ENCODE peak calls at places on chromosomes 1 and 21, in six cellular contexts. One of them, this sample, is unnamed.

GRCh38 chr1:110087812-110088738 is 17.6 kb upstream of the ALX3 start:
- DNase-seq in foreskin fibroblast: peak; percentile 54
- DNase-seq in glutamatergic neuron: peak; percentile 53
- DNase-seq in endothelial cell: peak; percentile 77
- DNase-seq in astrocyte of the cerebellum: peak; percentile 27
- DNase-seq in right lobe of liver: no peak
- DNase-seq in this sample: peak; percentile 12

GRCh38 chr1:55868026-55868425 is 652.9 kb upstream of the USP24 start:
- DNase-seq in foreskin fibroblast: no peak
- DNase-seq in glutamatergic neuron: no peak
- DNase-seq in endothelial cell: no peak
- DNase-seq in astrocyte of the cerebellum: peak; percentile 34
- DNase-seq in right lobe of liver: no peak
- DNase-seq in this sample: no peak

GRCh38 chr1:67338642-67339041 is 31.0 kb downstream of the IL12RB2 start:
- DNase-seq in foreskin fibroblast: no peak
- DNase-seq in glutamatergic neuron: no peak
- DNase-seq in endothelial cell: no peak
- DNase-seq in astrocyte of the cerebellum: no peak
- DNase-seq in right lobe of liver: no peak
- DNase-seq in this sample: no peak

GRCh38 chr1:214228976-214229375 is 52.0 kb upstream of the SMYD2 start:
- DNase-seq in foreskin fibroblast: no peak
- DNase-seq in glutamatergic neuron: no peak
- DNase-seq in endothelial cell: no peak
- DNase-seq in astrocyte of the cerebellum: no peak
- DNase-seq in right lobe of liver: no peak
- DNase-seq in this sample: no peak

GRCh38 chr1:83961571-83962295 is 37.2 kb downstream of the TTLL7 start:
- DNase-seq in foreskin fibroblast: no peak
- DNase-seq in glutamatergic neuron: no peak
- DNase-seq in endothelial cell: no peak
- DNase-seq in astrocyte of the cerebellum: no peak
- DNase-seq in right lobe of liver: no peak
- DNase-seq in this sample: no peak

GRCh38 chr1:54240741-54241335 is 40.9 kb downstream of the MRPL37 start:
- DNase-seq in foreskin fibroblast: no peak
- DNase-seq in glutamatergic neuron: no peak
- DNase-seq in endothelial cell: no peak
- DNase-seq in astrocyte of the cerebellum: no peak
- DNase-seq in right lobe of liver: no peak
- DNase-seq in this sample: no peak

GRCh38 chr1:196608401-196609113 is at the start of gene KCNT2:
- DNase-seq in foreskin fibroblast: peak; percentile 11
- DNase-seq in glutamatergic neuron: peak; percentile 95
- DNase-seq in endothelial cell: peak; percentile 81
- DNase-seq in astrocyte of the cerebellum: peak; percentile 36
- DNase-seq in right lobe of liver: peak; percentile 91
- DNase-seq in this sample: no peak

GRCh38 chr1:177983087-177983823 is 13.4 kb upstream of the SEC16B start:
- DNase-seq in foreskin fibroblast: no peak
- DNase-seq in glutamatergic neuron: no peak
- DNase-seq in endothelial cell: no peak
- DNase-seq in astrocyte of the cerebellum: no peak
- DNase-seq in right lobe of liver: no peak
- DNase-seq in this sample: no peak

GRCh38 chr1:21313146-21313885 is 23.1 kb upstream of the ECE1 start:
- DNase-seq in foreskin fibroblast: peak; percentile 89
- DNase-seq in glutamatergic neuron: peak; percentile 81
- DNase-seq in endothelial cell: no peak
- DNase-seq in astrocyte of the cerebellum: no peak
- DNase-seq in right lobe of liver: no peak
- DNase-seq in this sample: peak; percentile 47

GRCh38 chr1:25661043-25661807 is 44.6 kb downstream of the MAN1C1 start:
- DNase-seq in foreskin fibroblast: peak; percentile 12
- DNase-seq in glutamatergic neuron: no peak
- DNase-seq in endothelial cell: no peak
- DNase-seq in astrocyte of the cerebellum: no peak
- DNase-seq in right lobe of liver: peak; percentile 23
- DNase-seq in this sample: no peak

GRCh38 chr1:89953929-89954328 is 41.0 kb upstream of the ZNF326 start:
- DNase-seq in foreskin fibroblast: no peak
- DNase-seq in glutamatergic neuron: no peak
- DNase-seq in endothelial cell: no peak
- DNase-seq in astrocyte of the cerebellum: no peak
- DNase-seq in right lobe of liver: no peak
- DNase-seq in this sample: no peak

GRCh38 chr1:200904772-200905171 is 10.1 kb downstream of the INAVA start:
- DNase-seq in foreskin fibroblast: no peak
- DNase-seq in glutamatergic neuron: no peak
- DNase-seq in endothelial cell: no peak
- DNase-seq in astrocyte of the cerebellum: no peak
- DNase-seq in right lobe of liver: no peak
- DNase-seq in this sample: no peak

GRCh38 chr1:152481869-152482664 is 28.5 kb upstream of the LCE5A start:
- DNase-seq in foreskin fibroblast: no peak
- DNase-seq in glutamatergic neuron: no peak
- DNase-seq in endothelial cell: no peak
- DNase-seq in astrocyte of the cerebellum: no peak
- DNase-seq in right lobe of liver: peak; percentile 69
- DNase-seq in this sample: no peak

GRCh38 chr1:194538453-194538852 is 1352.0 kb upstream of the B3GALT2 start:
- DNase-seq in foreskin fibroblast: no peak
- DNase-seq in glutamatergic neuron: no peak
- DNase-seq in endothelial cell: no peak
- DNase-seq in astrocyte of the cerebellum: no peak
- DNase-seq in right lobe of liver: no peak
- DNase-seq in this sample: no peak

GRCh38 chr21:32955307-32955937 is 70.3 kb upstream of the OLIG2 start:
- DNase-seq in foreskin fibroblast: no peak
- DNase-seq in glutamatergic neuron: no peak
- DNase-seq in endothelial cell: no peak
- DNase-seq in astrocyte of the cerebellum: no peak
- DNase-seq in right lobe of liver: no peak
- DNase-seq in this sample: no peak

GRCh38 chr1:181134543-181135461 is 46.3 kb downstream of the IER5 start:
- DNase-seq in foreskin fibroblast: peak; percentile 88
- DNase-seq in glutamatergic neuron: no peak
- DNase-seq in endothelial cell: no peak
- DNase-seq in astrocyte of the cerebellum: no peak
- DNase-seq in right lobe of liver: no peak
- DNase-seq in this sample: peak; percentile 69

DNA sequence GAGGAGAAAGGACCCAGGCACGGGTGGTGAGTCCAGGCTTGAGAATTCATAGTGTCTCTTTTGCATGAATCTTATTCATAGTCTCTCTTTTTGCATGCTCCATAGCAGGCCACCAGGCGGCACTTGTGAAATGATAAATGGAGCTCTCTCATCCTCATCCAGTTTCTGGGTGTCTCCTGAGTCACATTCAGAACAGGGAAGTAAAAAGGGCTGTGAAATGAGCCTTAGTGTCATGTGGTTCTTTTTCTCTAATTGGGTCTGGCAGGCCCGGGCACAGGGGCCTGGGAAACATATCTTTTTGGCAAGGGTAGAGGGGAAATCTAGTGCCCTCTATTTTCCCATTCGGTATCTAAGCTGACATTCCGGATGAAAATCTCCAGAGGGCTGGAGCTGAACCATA is 19.1 kb upstream of the NCF2 start:
- DNase-seq in foreskin fibroblast: peak; percentile 71
- DNase-seq in glutamatergic neuron: no peak
- DNase-seq in endothelial cell: no peak
- DNase-seq in astrocyte of the cerebellum: no peak
- DNase-seq in right lobe of liver: no peak
- DNase-seq in this sample: peak; percentile 66
- TF ChIP-seq CTCF in foreskin fibroblast: peak; percentile 65
- TF ChIP-seq CTCF in glutamatergic neuron: peak; percentile 19
- TF ChIP-seq CTCF in endothelial cell: no peak
- TF ChIP-seq CTCF in astrocyte of the cerebellum: peak; percentile 56
- TF ChIP-seq CTCF in right lobe of liver: peak; percentile 26
- TF ChIP-seq CTCF in this sample: peak; percentile 66

DNA sequence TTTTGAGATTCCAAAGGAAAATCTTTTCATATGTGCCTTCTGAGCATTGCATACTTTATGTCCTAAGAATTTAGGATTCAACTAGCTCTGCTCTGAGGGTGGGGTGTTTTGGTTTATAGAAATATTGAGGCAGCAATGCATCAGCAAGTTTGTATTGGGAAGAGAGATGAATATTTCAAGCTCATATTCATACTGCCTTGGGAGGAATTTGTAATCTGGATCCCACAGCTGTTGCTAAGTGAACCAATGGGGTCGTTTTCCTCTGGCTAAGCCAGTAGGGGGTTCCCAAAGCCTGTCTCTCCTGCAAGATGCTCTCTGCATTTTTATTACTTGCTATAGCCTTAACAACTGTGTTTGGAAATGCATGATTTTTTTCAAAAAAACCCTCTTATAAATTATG is 130.6 kb downstream of the SNX7 start:
- DNase-seq in foreskin fibroblast: no peak
- DNase-seq in glutamatergic neuron: no peak
- DNase-seq in endothelial cell: no peak
- DNase-seq in astrocyte of the cerebellum: no peak
- DNase-seq in right lobe of liver: no peak
- DNase-seq in this sample: no peak
- TF ChIP-seq CTCF in foreskin fibroblast: no peak
- TF ChIP-seq CTCF in glutamatergic neuron: no peak
- TF ChIP-seq CTCF in endothelial cell: no peak
- TF ChIP-seq CTCF in astrocyte of the cerebellum: no peak
- TF ChIP-seq CTCF in right lobe of liver: no peak
- TF ChIP-seq CTCF in this sample: no peak

GRCh38 chr1:39204441-39205081 is at the start of gene MACF1:
- DNase-seq in foreskin fibroblast: peak; percentile 91
- DNase-seq in glutamatergic neuron: no peak
- DNase-seq in endothelial cell: peak; percentile 64
- DNase-seq in astrocyte of the cerebellum: peak; percentile 85
- DNase-seq in right lobe of liver: no peak
- DNase-seq in this sample: peak; percentile 74
- TF ChIP-seq CTCF in foreskin fibroblast: peak; percentile 48
- TF ChIP-seq CTCF in glutamatergic neuron: no peak
- TF ChIP-seq CTCF in endothelial cell: peak; percentile 20
- TF ChIP-seq CTCF in astrocyte of the cerebellum: peak; percentile 54
- TF ChIP-seq CTCF in right lobe of liver: peak; percentile 11
- TF ChIP-seq CTCF in this sample: peak; percentile 60

GRCh38 chr1:46537651-46538050 is 13.8 kb downstream of the KNCN start:
- DNase-seq in foreskin fibroblast: no peak
- DNase-seq in glutamatergic neuron: no peak
- DNase-seq in endothelial cell: no peak
- DNase-seq in astrocyte of the cerebellum: no peak
- DNase-seq in right lobe of liver: no peak
- DNase-seq in this sample: no peak
- TF ChIP-seq CTCF in foreskin fibroblast: no peak
- TF ChIP-seq CTCF in glutamatergic neuron: no peak
- TF ChIP-seq CTCF in endothelial cell: no peak
- TF ChIP-seq CTCF in astrocyte of the cerebellum: no peak
- TF ChIP-seq CTCF in right lobe of liver: no peak
- TF ChIP-seq CTCF in this sample: no peak

GRCh38 chr1:161209790-161210409 is 5.2 kb upstream of the FCER1G start:
- DNase-seq in foreskin fibroblast: peak; percentile 50
- DNase-seq in glutamatergic neuron: peak; percentile 82
- DNase-seq in endothelial cell: peak; percentile 75
- DNase-seq in astrocyte of the cerebellum: peak; percentile 47
- DNase-seq in right lobe of liver: peak; percentile 88
- DNase-seq in this sample: no peak
- TF ChIP-seq CTCF in foreskin fibroblast: peak; percentile 98
- TF ChIP-seq CTCF in glutamatergic neuron: peak; percentile 79
- TF ChIP-seq CTCF in endothelial cell: peak; percentile 92
- TF ChIP-seq CTCF in astrocyte of the cerebellum: peak; percentile 98
- TF ChIP-seq CTCF in right lobe of liver: peak; percentile 95
- TF ChIP-seq CTCF in this sample: peak; percentile 93

GRCh38 chr21:42669069-42669468 is 15.6 kb downstream of the PDE9A start:
- DNase-seq in foreskin fibroblast: no peak
- DNase-seq in glutamatergic neuron: no peak
- DNase-seq in endothelial cell: no peak
- DNase-seq in astrocyte of the cerebellum: no peak
- DNase-seq in right lobe of liver: no peak
- DNase-seq in this sample: no peak
- TF ChIP-seq CTCF in foreskin fibroblast: no peak
- TF ChIP-seq CTCF in glutamatergic neuron: no peak
- TF ChIP-seq CTCF in endothelial cell: no peak
- TF ChIP-seq CTCF in astrocyte of the cerebellum: peak; percentile 31
- TF ChIP-seq CTCF in right lobe of liver: peak; percentile 15
- TF ChIP-seq CTCF in this sample: no peak

GRCh38 chr1:116820362-116820761 is 66.1 kb downstream of the CD2 start:
- DNase-seq in foreskin fibroblast: peak; percentile 16
- DNase-seq in glutamatergic neuron: no peak
- DNase-seq in endothelial cell: no peak
- DNase-seq in astrocyte of the cerebellum: peak; percentile 99
- DNase-seq in right lobe of liver: peak; percentile 50
- DNase-seq in this sample: no peak

GRCh38 chr1:116821763-116822162 is 67.5 kb downstream of the CD2 start:
- DNase-seq in foreskin fibroblast: no peak
- DNase-seq in glutamatergic neuron: no peak
- DNase-seq in endothelial cell: no peak
- DNase-seq in astrocyte of the cerebellum: no peak
- DNase-seq in right lobe of liver: no peak
- DNase-seq in this sample: no peak

GRCh38 chr1:116819081-116819480 is 64.9 kb downstream of the CD2 start:
- DNase-seq in foreskin fibroblast: no peak
- DNase-seq in glutamatergic neuron: no peak
- DNase-seq in endothelial cell: no peak
- DNase-seq in astrocyte of the cerebellum: no peak
- DNase-seq in right lobe of liver: no peak
- DNase-seq in this sample: no peak

GRCh38 chr1:116814935-116815334 is 60.7 kb downstream of the CD2 start:
- DNase-seq in foreskin fibroblast: no peak
- DNase-seq in glutamatergic neuron: no peak
- DNase-seq in endothelial cell: no peak
- DNase-seq in astrocyte of the cerebellum: no peak
- DNase-seq in right lobe of liver: no peak
- DNase-seq in this sample: no peak

DNA sequence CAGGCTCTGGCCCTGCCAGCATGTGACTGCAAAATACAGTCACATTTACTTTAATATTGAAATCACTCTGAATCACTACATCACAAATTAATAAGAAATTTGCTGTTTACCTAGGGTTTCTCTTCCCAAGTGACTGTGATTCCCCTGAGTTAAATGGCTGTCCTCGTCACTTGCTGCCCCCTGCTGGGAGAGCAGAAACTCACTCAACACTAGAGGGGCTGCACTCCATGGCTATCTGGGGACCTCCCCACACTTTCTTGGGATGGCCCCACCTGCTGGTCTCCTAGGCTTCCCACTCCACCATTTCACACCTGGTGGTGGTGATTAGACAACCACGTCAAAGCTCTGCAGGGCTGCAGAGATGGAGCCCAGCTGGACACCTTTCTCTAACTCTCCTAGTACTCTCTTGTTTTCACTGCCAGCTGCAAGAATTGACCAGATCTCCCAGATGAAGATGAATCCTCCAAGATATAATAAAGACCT is 63.4 kb downstream of the CD2 start:
- DNase-seq in foreskin fibroblast: peak; percentile 10
- DNase-seq in glutamatergic neuron: peak; percentile 56
- DNase-seq in endothelial cell: peak; percentile 80
- DNase-seq in astrocyte of the cerebellum: no peak
- DNase-seq in right lobe of liver: no peak
- DNase-seq in this sample: no peak
- TF ChIP-seq CTCF in foreskin fibroblast: peak; percentile 76
- TF ChIP-seq CTCF in glutamatergic neuron: peak; percentile 57
- TF ChIP-seq CTCF in endothelial cell: peak; percentile 80
- TF ChIP-seq CTCF in astrocyte of the cerebellum: peak; percentile 40
- TF ChIP-seq CTCF in right lobe of liver: peak; percentile 50
- TF ChIP-seq CTCF in this sample: peak; percentile 46

This sample was measured in AG09319.